ENCODE peak calls at places on chromosomes 5 and 9, in ten cellular contexts. R is amniotic epithelial cell; W is retina; E is germinal center; Q is brain microvascular endothelial cell; M is small intestine; U is endodermal cell; B is stimulated activated naive CD8-positive, alpha-beta T cell treated with anti-CD3 and anti-CD28 coated beads, Interleukin-15, amount 100 ng/mL, for 72 hours; T is NCI-H1092 treated with DMSO at 0.1 percent for 48 hours; O is SJCRH30. J is an unnamed sample.

GRCh38 chr9:18906656-18907395 is 126.2 kb downstream of the SAXO1 start:
- DNase-seq in T (no peak), Q (peak), B (no peak), O (peak), U (no peak), R (peak), M (no peak), W (no peak), E (no peak), J (no peak)

GRCh38 chr9:111992523-111992922 is 95.9 kb downstream of the UGCG start:
- DNase-seq in E (no peak), Q (peak), T (no peak), W (no peak), O (no peak), M (no peak), B (peak), U (no peak), R (peak), J (no peak)

GRCh38 chr5:111747336-111747735 is 9.7 kb downstream of the NREP start:
- DNase-seq in Q (no peak), O (no peak), U (no peak), R (no peak), T (no peak), B (no peak), W (no peak), E (no peak), M (no peak), J (no peak)

GRCh38 chr5:165134146-165134545 is 1628.7 kb downstream of the MAT2B start:
- DNase-seq in Q (no peak), E (no peak), M (no peak), U (no peak), O (no peak), T (no peak), W (no peak), R (peak), B (no peak), J (no peak)

GRCh38 chr5:57802131-57802530 is 319.5 kb upstream of the ACTBL2 start:
- DNase-seq in M (no peak), E (no peak), U (no peak), T (no peak), O (no peak), B (no peak), W (no peak), R (no peak), Q (no peak), J (no peak)

GRCh38 chr5:172558076-172558990 is 82.7 kb upstream of the NEURL1B start:
- DNase-seq in R (no peak), M (no peak), O (peak), E (no peak), Q (no peak), U (no peak), T (no peak), B (no peak), W (no peak), J (no peak)

GRCh38 chr5:134371834-134372340 is 518 bp downstream of the UBE2B start:
- DNase-seq in T (peak), U (peak), O (peak), E (peak), R (peak), B (peak), W (peak), M (peak), Q (peak), J (peak)

GRCh38 chr5:116751684-116752083 is 177.1 kb upstream of the SEMA6A start:
- DNase-seq in T (no peak), O (no peak), B (no peak), W (no peak), U (no peak), Q (no peak), E (no peak), M (no peak), R (no peak), J (no peak)

GRCh38 chr5:106314221-106314824 is 1356.4 kb downstream of the EFNA5 start:
- DNase-seq in T (no peak), R (peak), O (no peak), M (no peak), U (no peak), E (no peak), B (no peak), Q (no peak), W (no peak), J (no peak)

GRCh38 chr9:69470186-69470977 is 145.4 kb downstream of the ENTREP1 start:
- DNase-seq in W (no peak), O (no peak), Q (no peak), B (no peak), T (no peak), R (no peak), U (no peak), E (no peak), M (peak), J (peak)

GRCh38 chr5:62138607-62139006 is 167.4 kb upstream of the KIF2A start:
- DNase-seq in U (peak), R (no peak), Q (no peak), T (peak), W (no peak), O (no peak), E (no peak), M (no peak), B (no peak), J (no peak)

GRCh38 chr5:10556331-10556807 is 7.5 kb upstream of the ANKRD33B start:
- DNase-seq in B (no peak), E (no peak), W (no peak), R (peak), O (peak), M (no peak), Q (peak), U (peak), T (no peak), J (no peak)

GRCh38 chr9:129486496-129487306 is 134.2 kb downstream of the C9orf50 start:
- DNase-seq in W (no peak), Q (no peak), B (peak), U (peak), R (no peak), T (no peak), M (no peak), O (no peak), E (no peak), J (no peak)

GRCh38 chr5:72517961-72518690 is 10.9 kb upstream of the ZNF366 start:
- DNase-seq in R (no peak), E (no peak), W (peak), T (no peak), M (no peak), O (peak), B (no peak), U (no peak), Q (no peak), J (peak)

GRCh38 chr5:96963267-96963666 is 27.4 kb downstream of the LNPEP start:
- DNase-seq in O (peak), R (peak), B (no peak), U (no peak), T (no peak), M (peak), E (no peak), W (no peak), Q (peak), J (peak)

GRCh38 chr5:154278172-154278571 is 87.6 kb downstream of the GALNT10 start:
- DNase-seq in T (no peak), E (no peak), R (no peak), B (no peak), O (no peak), M (no peak), U (no peak), Q (no peak), W (no peak), J (no peak)

GRCh38 chr9:128138001-128138400 is 10.5 kb upstream of the PTGES2 start:
- DNase-seq in Q (no peak), M (no peak), T (no peak), B (no peak), R (no peak), U (no peak), W (no peak), E (no peak), O (peak), J (peak)

GRCh38 chr5:85814596-85814995 is 803.1 kb upstream of the COX7C start:
- DNase-seq in T (no peak), U (peak), B (no peak), O (no peak), Q (no peak), W (no peak), E (no peak), M (peak), R (no peak), J (no peak)

J was measured in Peyer's patch.